ENCODE peak calls at places on chromosomes 6 and 20, in eight cellular contexts. Q is ovary, D is HepG2, N is thoracic aorta, P is upper lobe of left lung, M is Caco-2, R is astrocyte, S is PC-3. I is an unnamed sample. For H3K4me1, the result is how much of the 10 kb centered on the place peaks cover.

GRCh38 chr6:43509984-43510826 is at the start of gene LRRC73:
- DNase-seq in N (peak), S (peak), M (peak), Q (peak), R (peak), P (peak), D (peak), I (peak)

GRCh38 chr20:15278041-15278440 is 940.6 kb upstream of the FLRT3 start:
- DNase-seq in N (no peak), Q (no peak), S (peak), R (no peak), D (no peak), P (no peak), M (no peak), I (no peak)

GRCh38 chr6:142945446-142946180 is 637 bp upstream of the HIVEP2 start:
- DNase-seq in S (no peak), M (peak), N (no peak), P (no peak), D (no peak), R (no peak), Q (no peak), I (peak)

GRCh38 chr20:57287901-57288300 is 21.5 kb upstream of the BMP7 start:
- DNase-seq in M (no peak), Q (no peak), P (no peak), D (no peak), N (no peak), S (no peak), R (no peak), I (no peak)

GRCh38 chr20:13862245-13862644 is 77.4 kb downstream of the NDUFAF5 start:
- DNase-seq in P (no peak), R (no peak), N (no peak), D (no peak), S (no peak), M (no peak), Q (no peak), I (no peak)

GRCh38 chr6:125046107-125046925 is 84.1 kb downstream of the RNF217 start:
- DNase-seq in D (no peak), S (peak), N (no peak), M (peak), Q (no peak), P (no peak), R (no peak), I (no peak)

GRCh38 chr6:155591741-155592140 is 136.1 kb upstream of the NOX3 start:
- DNase-seq in M (no peak), R (no peak), N (no peak), P (no peak), S (no peak), D (no peak), Q (no peak), I (no peak)

GRCh38 chr20:38498909-38499308 is 26.3 kb downstream of the RALGAPB start:
- DNase-seq in S (peak), D (no peak), R (no peak), P (no peak), Q (no peak), M (no peak), N (no peak), I (no peak)

GRCh38 chr6:100923481-100923880 is 42.4 kb upstream of the ASCC3 start:
- DNase-seq in P (no peak), N (no peak), Q (no peak), S (no peak), D (no peak), R (no peak), M (no peak), I (no peak)

GRCh38 chr6:137033828-137034227 is 10.9 kb downstream of the IL20RA start:
- DNase-seq in M (no peak), P (peak), D (peak), R (peak), S (peak), Q (no peak), N (no peak), I (no peak)

GRCh38 chr6:161618816-161619454 is 345.1 kb upstream of the AGPAT4 start:
- DNase-seq in N (no peak), D (peak), P (no peak), Q (no peak), R (peak), S (peak), M (peak), I (no peak)

GRCh38 chr6:158047120-158047518 is 65.5 kb downstream of the SYNJ2 start:
- DNase-seq in S (peak), Q (no peak), N (no peak), M (no peak), D (no peak), R (peak), P (no peak), I (no peak)

GRCh38 chr6:127367023-127367375 is 23.6 kb upstream of the ECHDC1 start:
- DNase-seq in D (no peak), R (no peak), N (no peak), Q (no peak), S (peak), P (no peak), M (no peak), I (no peak)

GRCh38 chr6:158191769-158192168 is 23.6 kb downstream of the GTF2H5 start:
- DNase-seq in R (no peak), D (no peak), P (no peak), N (no peak), M (no peak), Q (no peak), S (no peak), I (no peak)

GRCh38 chr6:136587527-136587926 is 37.3 kb upstream of the MAP7 start:
- DNase-seq in P (no peak), D (no peak), S (no peak), Q (no peak), R (no peak), M (no peak), N (no peak), I (no peak)

GRCh38 chr20:10129749-10130148 is 88.9 kb upstream of the SNAP25 start:
- DNase-seq in D (no peak), Q (no peak), S (no peak), R (no peak), M (no peak), P (no peak), N (no peak), I (no peak)

GRCh38 chr20:5474646-5475550 is 158.1 kb upstream of the PROKR2 start:
- DNase-seq in R (no peak), P (no peak), M (no peak), N (no peak), S (no peak), Q (no peak), D (no peak), I (no peak)

GRCh38 chr6:136486357-136486756 is 63.9 kb downstream of the MAP7 start:
- DNase-seq in N (no peak), Q (no peak), D (no peak), P (no peak), S (no peak), M (no peak), R (no peak), I (no peak)

GRCh38 chr6:146856296-146856695 is 257.5 kb downstream of the ADGB start:
- DNase-seq in Q (no peak), P (no peak), D (no peak), R (no peak), M (no peak), S (no peak), N (no peak), I (no peak)

GRCh38 chr6:111482236-111482958 is 621 bp downstream of the REV3L start:
- DNase-seq in S (no peak), N (peak), R (no peak), M (peak), D (no peak), Q (peak), P (peak), I (no peak)

GRCh38 chr6:55782275-55782674 is 93.1 kb downstream of the BMP5 start:
- DNase-seq in N (no peak), M (no peak), R (no peak), P (no peak), D (no peak), S (no peak), Q (no peak), I (no peak)

GRCh38 chr20:10225439-10226080 is 6.9 kb downstream of the SNAP25 start:
- DNase-seq in N (no peak), D (peak), R (no peak), P (no peak), M (no peak), Q (no peak), S (peak), I (no peak)

GRCh38 chr20:4956200-4956810 is 45.0 kb downstream of the SLC23A2 start:
- DNase-seq in S (peak), D (peak), M (no peak), P (no peak), R (no peak), N (no peak), Q (no peak), I (peak)

GRCh38 chr6:163449076-163449475 is 34.6 kb downstream of the QKI start:
- DNase-seq in D (no peak), Q (no peak), R (no peak), N (no peak), S (no peak), M (no peak), P (no peak), I (no peak)

GRCh38 chr20:58388028-58388601 is 914 bp upstream of the VAPB start:
- DNase-seq in S (no peak), P (no peak), D (no peak), N (no peak), Q (no peak), R (no peak), M (no peak), I (no peak)

GRCh38 chr6:70413829-70414494 is 654 bp downstream of the FAM135A start:
- DNase-seq in M (no peak), D (no peak), R (no peak), N (no peak), Q (no peak), P (no peak), S (peak), I (no peak)

GRCh38 chr20:7496394-7497111 is 443.7 kb downstream of the HAO1 start:
- DNase-seq in M (no peak), Q (no peak), D (no peak), R (peak), P (no peak), N (no peak), S (no peak), I (no peak)

GRCh38 chr20:40695214-40695613 is 6.2 kb upstream of the MAFB start:
- DNase-seq in P (no peak), D (no peak), Q (no peak), M (no peak), S (no peak), N (no peak), R (no peak), I (no peak)

GRCh38 chr20:4189375-4189774 is 174.0 kb upstream of the RNF24 start:
- DNase-seq in R (no peak), Q (no peak), N (no peak), M (no peak), P (no peak), S (no peak), D (no peak), I (no peak)

GRCh38 chr20:47713941-47714450 is 71.3 kb downstream of the SULF2 start:
- DNase-seq in M (no peak), Q (peak), R (no peak), D (peak), N (no peak), P (no peak), S (no peak), I (no peak)

GRCh38 chr6:161837854-161838253 is 564.0 kb upstream of the AGPAT4 start:
- DNase-seq in D (no peak), S (no peak), P (no peak), M (no peak), Q (no peak), R (peak), N (no peak), I (no peak)

GRCh38 chr6:42025066-42025789 is 25.1 kb upstream of the TAF8 start:
- DNase-seq in N (no peak), Q (no peak), R (no peak), S (no peak), D (no peak), M (no peak), P (no peak), I (no peak)

GRCh38 chr6:42021847-42022754 is 28.2 kb upstream of the TAF8 start:
- DNase-seq in D (no peak), N (no peak), Q (no peak), P (no peak), M (no peak), R (no peak), S (no peak), I (no peak)

GRCh38 chr6:42022755-42023384 is 27.5 kb upstream of the TAF8 start:
- DNase-seq in R (no peak), Q (no peak), M (no peak), S (no peak), D (no peak), N (no peak), P (no peak), I (no peak)

GRCh38 chr6:42017021-42017643 is 33.2 kb upstream of the TAF8 start:
- DNase-seq in M (no peak), N (no peak), R (peak), P (no peak), Q (no peak), D (no peak), S (peak), I (peak)

DNA sequence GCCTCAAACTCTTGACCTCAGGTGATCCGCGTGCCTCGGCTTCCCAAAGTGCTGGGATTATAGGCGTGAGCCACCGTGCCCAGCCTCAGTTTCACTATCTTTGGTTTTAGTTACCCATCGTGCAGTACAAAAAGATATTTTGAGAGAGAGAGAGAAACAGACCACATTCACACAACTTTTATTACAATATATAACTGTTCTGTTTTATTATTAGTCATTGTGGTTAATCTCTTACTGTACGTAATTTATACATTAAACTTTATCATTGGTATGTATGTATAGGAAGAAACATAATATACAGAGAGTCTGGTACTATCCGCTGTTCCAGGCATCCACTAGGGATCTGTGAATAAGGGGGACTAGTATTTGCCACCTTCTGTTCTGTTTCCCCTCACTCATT is 29.4 kb upstream of the TAF8 start:
- DNase-seq in N (no peak), D (no peak), P (no peak), M (no peak), S (no peak), R (no peak), Q (no peak), I (no peak)
- H3K4me3 ChIP-seq in N (no peak), D (no peak), P (no peak), M (no peak), S (no peak), R (no peak), Q (no peak), I (no peak)

GRCh38 chr20:45066372-45066771 is 34.6 kb downstream of the KCNS1 start:
- DNase-seq in S (no peak), P (no peak), N (no peak), D (no peak), Q (no peak), M (no peak), R (peak), I (no peak)
- H3K4me1 ChIP-seq in S (under half), P (under half), N (under half), D (under half), Q (under half), M (under half), R (under half), I (under half)

GRCh38 chr6:166757226-166758135 is 130.4 kb upstream of the RPS6KA2 start:
- DNase-seq in S (no peak), Q (no peak), P (no peak), M (no peak), D (no peak), R (peak), N (no peak), I (no peak)

GRCh38 chr6:166754218-166755030 is 127.4 kb upstream of the RPS6KA2 start:
- DNase-seq in M (no peak), P (no peak), Q (no peak), R (no peak), D (no peak), S (no peak), N (no peak), I (no peak)

GRCh38 chr6:166760288-166760687 is 133.2 kb upstream of the RPS6KA2 start:
- DNase-seq in P (no peak), D (no peak), R (no peak), S (no peak), N (no peak), Q (no peak), M (no peak), I (no peak)

GRCh38 chr6:166761801-166762200 is 134.8 kb upstream of the RPS6KA2 start:
- DNase-seq in D (no peak), M (no peak), S (no peak), R (no peak), P (no peak), N (no peak), Q (no peak), I (no peak)

GRCh38 chr6:166758136-166758704 is 131.2 kb upstream of the RPS6KA2 start:
- DNase-seq in M (no peak), Q (no peak), N (no peak), R (no peak), P (no peak), D (no peak), S (no peak), I (no peak)
- H3K4me3 ChIP-seq in M (no peak), Q (no peak), N (no peak), R (no peak), P (no peak), D (no peak), S (no peak), I (no peak)

GRCh38 chr6:16766836-16767745 is 5.8 kb upstream of the ATXN1 start:
- DNase-seq in P (no peak), R (peak), S (no peak), N (no peak), Q (no peak), D (no peak), M (no peak), I (no peak)
- H3K4me1 ChIP-seq in P (under half), R (half or more), S (half or more), N (half or more), Q (under half), D (under half), M (under half), I (half or more)

DNA sequence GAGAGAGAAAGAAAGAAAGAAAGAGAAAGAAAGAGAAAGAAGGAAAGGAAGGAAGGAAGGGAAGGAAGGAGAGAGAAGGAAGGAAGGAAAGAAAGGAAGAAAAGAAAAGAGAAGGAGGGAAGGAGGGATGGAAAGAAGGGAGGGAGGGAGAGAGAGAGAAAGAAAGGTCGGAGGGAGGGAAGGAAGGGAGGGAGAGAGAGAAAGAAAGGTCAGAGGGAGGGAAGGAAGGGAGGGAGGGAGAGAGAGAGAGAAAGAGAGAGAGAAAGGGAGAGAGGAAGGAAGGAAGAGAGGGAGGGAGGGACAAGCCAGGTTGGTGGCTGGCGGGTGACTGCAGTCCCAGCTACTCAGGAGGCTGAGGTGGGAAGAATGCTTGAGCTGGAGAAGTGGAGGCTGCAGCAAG is 27.3 kb upstream of the ZNF184 start:
- DNase-seq in R (no peak), Q (no peak), N (no peak), P (no peak), S (no peak), M (no peak), D (no peak), I (no peak)
- H3K4me3 ChIP-seq in R (no peak), Q (no peak), N (no peak), P (no peak), S (no peak), M (no peak), D (no peak), I (no peak)

GRCh38 chr6:129748212-129748900 is 38.4 kb upstream of the ARHGAP18 start:
- DNase-seq in Q (no peak), N (no peak), R (peak), D (peak), S (peak), M (peak), P (peak), I (no peak)

GRCh38 chr6:129749749-129750120 is 39.8 kb upstream of the ARHGAP18 start:
- DNase-seq in N (no peak), P (no peak), R (peak), S (peak), D (no peak), M (no peak), Q (no peak), I (no peak)

GRCh38 chr6:129750390-129750789 is 40.4 kb upstream of the ARHGAP18 start:
- DNase-seq in S (no peak), Q (no peak), M (no peak), N (no peak), R (no peak), D (no peak), P (no peak), I (no peak)

GRCh38 chr6:129748901-129749748 is 39.1 kb upstream of the ARHGAP18 start:
- DNase-seq in Q (no peak), M (no peak), N (no peak), S (peak), D (no peak), P (no peak), R (peak), I (no peak)

DNA sequence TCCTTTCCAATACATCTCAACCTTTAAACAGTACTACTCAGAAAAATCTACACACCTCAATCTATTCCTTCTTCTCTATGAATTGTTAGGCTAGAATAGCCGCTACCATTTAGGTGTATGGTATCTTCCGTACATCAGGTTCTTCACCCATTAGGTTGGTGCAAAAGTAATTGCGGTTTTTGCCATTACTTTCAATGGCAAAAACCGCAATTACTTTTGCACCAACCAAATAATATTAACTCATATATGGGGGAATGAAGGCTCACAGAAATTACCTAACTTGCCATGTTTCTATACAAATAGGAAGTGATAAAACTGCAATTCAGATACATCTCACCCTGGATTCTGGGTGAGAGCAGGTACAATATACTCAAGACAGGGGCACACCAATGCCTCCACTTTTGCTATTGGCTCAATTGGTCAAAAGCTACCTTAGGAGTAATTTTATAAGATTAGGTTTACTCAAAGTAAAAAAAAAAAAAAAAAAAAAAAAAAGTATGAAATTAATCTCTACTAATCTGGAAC is 37.7 kb upstream of the ARHGAP18 start:
- DNase-seq in P (no peak), R (no peak), N (no peak), S (no peak), D (no peak), Q (no peak), M (no peak), I (no peak)
- H3K4me1 ChIP-seq in P (under half), R (under half), N (under half), S (half or more), D (under half), Q (under half), M (under half), I (under half)

DNA sequence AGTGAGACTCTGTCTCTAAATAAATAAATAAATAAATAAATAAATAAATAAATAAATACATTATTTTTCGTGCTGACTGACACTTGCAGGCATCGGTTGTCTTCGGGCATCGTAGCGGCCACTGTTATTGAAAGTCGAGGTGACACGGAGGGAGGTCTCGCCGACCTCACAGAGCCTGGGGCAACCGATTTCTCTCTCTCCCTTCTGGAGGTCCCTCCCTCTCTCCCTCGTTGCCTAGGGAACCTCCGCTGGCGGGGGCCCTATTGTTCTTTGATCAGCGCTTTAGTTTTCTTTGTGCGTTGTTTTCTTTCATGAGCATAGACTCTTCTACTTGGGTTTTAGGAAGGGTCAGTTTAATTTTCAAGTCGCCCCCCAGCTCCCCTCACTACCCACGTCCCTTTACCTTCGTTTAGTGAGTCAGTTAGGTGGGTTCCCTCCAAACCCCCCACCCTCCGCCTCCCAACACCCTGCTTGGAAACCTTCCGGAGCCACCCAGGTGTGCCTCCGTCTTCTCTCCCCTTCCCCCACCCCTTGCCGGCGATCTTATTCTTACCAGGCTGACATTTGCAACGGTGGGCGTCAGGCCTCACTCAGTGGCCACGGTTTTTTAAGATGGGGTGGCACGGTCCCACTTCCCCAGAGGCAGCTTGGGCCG is 345.3 kb upstream of the DEFB115 start:
- DNase-seq in Q (no peak), P (no peak), S (no peak), R (no peak), N (no peak), D (no peak), M (no peak), I (no peak)
- H3K4me3 ChIP-seq in Q (no peak), P (no peak), S (no peak), R (no peak), N (peak), D (no peak), M (no peak), I (no peak)

GRCh38 chr20:62607366-62608217 is 34.7 kb upstream of the SLCO4A1 start:
- DNase-seq in P (no peak), S (no peak), N (no peak), M (no peak), D (no peak), R (no peak), Q (no peak), I (no peak)
- H3K4me1 ChIP-seq in P (under half), S (under half), N (under half), M (under half), D (under half), R (under half), Q (under half), I (under half)